ENCODE peak calls at places on chromosome 3, in eight cellular contexts. One of them, this sample, is unnamed.

GRCh38 chr3:59850352-59850870 is 800.6 kb upstream of the CFAP20DC start:
- DNase-seq in nephron progenitor cell: no peak
- DNase-seq in NB4: no peak
- DNase-seq in activated T-helper 1 cell treated with Interleukin-2 at 50 U/mL for 16 hours: no peak
- DNase-seq in thoracic aorta: no peak
- DNase-seq in NCI-H1048: no peak
- DNase-seq in glutamatergic neuron: no peak
- DNase-seq in B cell: no peak
- DNase-seq in this sample: no peak

GRCh38 chr3:41688595-41689380 is 273.1 kb downstream of the ULK4 start:
- DNase-seq in activated T-helper 1 cell treated with Interleukin-2 at 50 U/mL for 16 hours: no peak
- DNase-seq in glutamatergic neuron: no peak
- DNase-seq in NCI-H1048: no peak
- DNase-seq in thoracic aorta: no peak
- DNase-seq in NB4: no peak
- DNase-seq in nephron progenitor cell: no peak
- DNase-seq in B cell: no peak
- DNase-seq in this sample: no peak

GRCh38 chr3:125003369-125003853 is 52.4 kb downstream of the HEG1 start:
- DNase-seq in B cell: no peak
- DNase-seq in thoracic aorta: no peak
- DNase-seq in activated T-helper 1 cell treated with Interleukin-2 at 50 U/mL for 16 hours: no peak
- DNase-seq in NCI-H1048: no peak
- DNase-seq in nephron progenitor cell: peak
- DNase-seq in glutamatergic neuron: no peak
- DNase-seq in NB4: no peak
- DNase-seq in this sample: peak

GRCh38 chr3:177615015-177615414 is 417.7 kb upstream of the TBL1XR1 start:
- DNase-seq in NCI-H1048: no peak
- DNase-seq in glutamatergic neuron: no peak
- DNase-seq in thoracic aorta: no peak
- DNase-seq in B cell: no peak
- DNase-seq in activated T-helper 1 cell treated with Interleukin-2 at 50 U/mL for 16 hours: no peak
- DNase-seq in nephron progenitor cell: no peak
- DNase-seq in NB4: peak
- DNase-seq in this sample: peak

GRCh38 chr3:98954242-98954641 is 52.7 kb upstream of the DCBLD2 start:
- DNase-seq in nephron progenitor cell: no peak
- DNase-seq in B cell: no peak
- DNase-seq in activated T-helper 1 cell treated with Interleukin-2 at 50 U/mL for 16 hours: no peak
- DNase-seq in NCI-H1048: no peak
- DNase-seq in thoracic aorta: no peak
- DNase-seq in glutamatergic neuron: no peak
- DNase-seq in NB4: no peak
- DNase-seq in this sample: no peak

GRCh38 chr3:62325896-62326295 is 47.5 kb downstream of the FEZF2 start:
- DNase-seq in activated T-helper 1 cell treated with Interleukin-2 at 50 U/mL for 16 hours: no peak
- DNase-seq in thoracic aorta: no peak
- DNase-seq in B cell: no peak
- DNase-seq in nephron progenitor cell: no peak
- DNase-seq in NB4: no peak
- DNase-seq in glutamatergic neuron: no peak
- DNase-seq in NCI-H1048: no peak
- DNase-seq in this sample: no peak

GRCh38 chr3:164521139-164521538 is 557.2 kb downstream of the SI start:
- DNase-seq in activated T-helper 1 cell treated with Interleukin-2 at 50 U/mL for 16 hours: no peak
- DNase-seq in B cell: no peak
- DNase-seq in glutamatergic neuron: no peak
- DNase-seq in nephron progenitor cell: no peak
- DNase-seq in NCI-H1048: no peak
- DNase-seq in NB4: no peak
- DNase-seq in thoracic aorta: no peak
- DNase-seq in this sample: no peak

GRCh38 chr3:141105828-141106628 is 54.9 kb downstream of the SPSB4 start:
- DNase-seq in B cell: peak
- DNase-seq in NB4: peak
- DNase-seq in nephron progenitor cell: peak
- DNase-seq in NCI-H1048: peak
- DNase-seq in glutamatergic neuron: peak
- DNase-seq in activated T-helper 1 cell treated with Interleukin-2 at 50 U/mL for 16 hours: peak
- DNase-seq in thoracic aorta: peak
- DNase-seq in this sample: peak

GRCh38 chr3:34881026-34881425 is 758.3 kb upstream of the ARPP21 start:
- DNase-seq in NCI-H1048: no peak
- DNase-seq in glutamatergic neuron: no peak
- DNase-seq in activated T-helper 1 cell treated with Interleukin-2 at 50 U/mL for 16 hours: no peak
- DNase-seq in nephron progenitor cell: no peak
- DNase-seq in B cell: no peak
- DNase-seq in thoracic aorta: no peak
- DNase-seq in NB4: no peak
- DNase-seq in this sample: no peak

GRCh38 chr3:88231207-88231606 is 81.4 kb downstream of the C3orf38 start:
- DNase-seq in nephron progenitor cell: no peak
- DNase-seq in activated T-helper 1 cell treated with Interleukin-2 at 50 U/mL for 16 hours: no peak
- DNase-seq in NCI-H1048: no peak
- DNase-seq in B cell: no peak
- DNase-seq in thoracic aorta: no peak
- DNase-seq in glutamatergic neuron: no peak
- DNase-seq in NB4: no peak
- DNase-seq in this sample: no peak

GRCh38 chr3:58683001-58683845 is 16.6 kb upstream of the FAM3D start:
- DNase-seq in B cell: no peak
- DNase-seq in nephron progenitor cell: no peak
- DNase-seq in thoracic aorta: no peak
- DNase-seq in activated T-helper 1 cell treated with Interleukin-2 at 50 U/mL for 16 hours: no peak
- DNase-seq in glutamatergic neuron: no peak
- DNase-seq in NB4: peak
- DNase-seq in NCI-H1048: no peak
- DNase-seq in this sample: no peak

GRCh38 chr3:141877911-141878310 is 1.5 kb downstream of the ATP1B3 start:
- DNase-seq in NB4: peak
- DNase-seq in NCI-H1048: no peak
- DNase-seq in nephron progenitor cell: no peak
- DNase-seq in glutamatergic neuron: no peak
- DNase-seq in B cell: no peak
- DNase-seq in thoracic aorta: no peak
- DNase-seq in activated T-helper 1 cell treated with Interleukin-2 at 50 U/mL for 16 hours: no peak
- DNase-seq in this sample: no peak

GRCh38 chr3:195238626-195239118 is 32.3 kb downstream of the XXYLT1 start:
- DNase-seq in NB4: no peak
- DNase-seq in NCI-H1048: no peak
- DNase-seq in glutamatergic neuron: no peak
- DNase-seq in activated T-helper 1 cell treated with Interleukin-2 at 50 U/mL for 16 hours: no peak
- DNase-seq in thoracic aorta: peak
- DNase-seq in nephron progenitor cell: no peak
- DNase-seq in B cell: no peak
- DNase-seq in this sample: peak

GRCh38 chr3:49997862-49998261 is 57.9 kb downstream of the RBM6 start:
- DNase-seq in B cell: no peak
- DNase-seq in NB4: no peak
- DNase-seq in NCI-H1048: no peak
- DNase-seq in glutamatergic neuron: no peak
- DNase-seq in nephron progenitor cell: no peak
- DNase-seq in activated T-helper 1 cell treated with Interleukin-2 at 50 U/mL for 16 hours: no peak
- DNase-seq in thoracic aorta: no peak
- DNase-seq in this sample: no peak

GRCh38 chr3:63841704-63842103 is 21.9 kb downstream of the THOC7 start:
- DNase-seq in NB4: no peak
- DNase-seq in B cell: no peak
- DNase-seq in glutamatergic neuron: no peak
- DNase-seq in NCI-H1048: no peak
- DNase-seq in nephron progenitor cell: no peak
- DNase-seq in thoracic aorta: no peak
- DNase-seq in activated T-helper 1 cell treated with Interleukin-2 at 50 U/mL for 16 hours: no peak
- DNase-seq in this sample: no peak